ENCODE peak calls at places on chromosomes 13 and 19, in eight cellular contexts. N is ovary, Q is stomach, G is testis, S is cardiac muscle cell, Z is thyroid gland, E is keratinocyte, I is colonic mucosa. X is an unnamed sample.

GRCh38 chr13:25945596-25945995 is 106.2 kb downstream of the SHISA2 start:
- DNase-seq in N (no peak), Q (no peak), G (no peak), S (peak), Z (peak), E (no peak), I (no peak), X (no peak)

GRCh38 chr19:6761053-6761676 is 6.1 kb downstream of the SH2D3A start:
- DNase-seq in N (no peak), Q (no peak), G (peak), S (no peak), Z (no peak), E (no peak), I (no peak), X (no peak)

GRCh38 chr19:7888145-7888825 is at the start of gene LRRC8E:
- DNase-seq in N (peak), Q (peak), G (no peak), S (peak), Z (peak), E (no peak), I (peak), X (peak)

GRCh38 chr19:39524495-39524894 is 8.2 kb downstream of the EID2B start:
- DNase-seq in N (no peak), Q (no peak), G (no peak), S (no peak), Z (no peak), E (no peak), I (no peak), X (no peak)

GRCh38 chr13:62524061-62524460 is 1108.4 kb upstream of the PCDH20 start:
- DNase-seq in N (no peak), Q (no peak), G (no peak), S (no peak), Z (no peak), E (no peak), I (no peak), X (no peak)

GRCh38 chr13:109385161-109385560 is 401.2 kb downstream of the IRS2 start:
- DNase-seq in N (no peak), Q (no peak), G (no peak), S (peak), Z (no peak), E (no peak), I (no peak), X (no peak)

GRCh38 chr13:111166882-111167281 is 51.8 kb downstream of the ARHGEF7 start:
- DNase-seq in N (no peak), Q (no peak), G (no peak), S (no peak), Z (no peak), E (no peak), I (no peak), X (no peak)

GRCh38 chr19:35741216-35741541 is 1.1 kb downstream of the IGFLR1 start:
- DNase-seq in N (no peak), Q (no peak), G (no peak), S (no peak), Z (no peak), E (no peak), I (no peak), X (no peak)

GRCh38 chr13:28611654-28612131 is 47.2 kb upstream of the POMP start:
- DNase-seq in N (no peak), Q (no peak), G (no peak), S (peak), Z (no peak), E (no peak), I (no peak), X (no peak)

GRCh38 chr13:90261343-90261742 is 1086.1 kb upstream of the MIR17HG start:
- DNase-seq in N (no peak), Q (no peak), G (no peak), S (no peak), Z (no peak), E (no peak), I (no peak), X (no peak)

GRCh38 chr13:111460548-111461444 is 140.4 kb downstream of the TEX29 start:
- DNase-seq in N (peak), Q (no peak), G (peak), S (peak), Z (peak), E (no peak), I (no peak), X (peak)

GRCh38 chr19:7377196-7377595 is 28.5 kb downstream of the ARHGEF18 start:
- DNase-seq in N (no peak), Q (no peak), G (no peak), S (no peak), Z (no peak), E (no peak), I (no peak), X (no peak)

GRCh38 chr13:67267136-67267535 is 37.0 kb upstream of the PCDH9 start:
- DNase-seq in N (no peak), Q (no peak), G (no peak), S (peak), Z (no peak), E (no peak), I (no peak), X (no peak)

GRCh38 chr19:38073806-38074685 is 150.0 kb downstream of the DPF1 start:
- DNase-seq in N (no peak), Q (no peak), G (no peak), S (no peak), Z (no peak), E (no peak), I (no peak), X (no peak)

GRCh38 chr13:78657699-78658629 is 991 bp downstream of the OBI1 start:
- DNase-seq in N (no peak), Q (no peak), G (no peak), S (peak), Z (no peak), E (no peak), I (no peak), X (no peak)

GRCh38 chr13:23570099-23570926 is at the start of gene TNFRSF19:
- DNase-seq in N (no peak), Q (no peak), G (peak), S (peak), Z (no peak), E (no peak), I (no peak), X (peak)

GRCh38 chr19:51903192-51903591 is 1.6 kb downstream of the ZNF649 start:
- DNase-seq in N (no peak), Q (no peak), G (no peak), S (no peak), Z (no peak), E (no peak), I (no peak), X (no peak)
- H3K4me3 ChIP-seq in N (no peak), Q (peak), G (peak), S (peak), Z (peak), E (no peak), I (no peak), X (no peak)

DNA sequence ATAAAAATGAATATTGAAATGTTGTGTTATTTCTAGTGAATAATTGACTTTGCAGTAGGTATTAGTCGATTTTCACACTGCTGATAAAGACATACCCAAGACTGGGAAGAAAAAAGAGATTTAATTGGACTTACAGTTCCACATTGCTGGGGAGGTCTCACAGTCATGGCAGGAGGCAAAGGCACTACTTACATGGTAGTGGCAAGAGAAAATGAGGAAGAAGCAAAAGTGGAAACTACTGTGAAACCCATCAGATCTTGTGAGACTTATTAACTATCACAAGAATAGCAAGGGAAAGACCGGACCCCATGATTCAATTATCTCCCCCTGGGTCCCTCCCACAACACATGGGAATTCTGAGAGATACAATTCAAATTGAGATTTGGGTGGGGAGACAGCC is 9.9 kb upstream of the C5AR2 start:
- DNase-seq in N (no peak), Q (no peak), G (no peak), S (no peak), Z (no peak), E (no peak), I (no peak), X (no peak)
- H3K27ac ChIP-seq in N (no peak), Q (peak), G (no peak), S (no peak), Z (no peak), E (no peak), I (no peak), X (no peak)

DNA sequence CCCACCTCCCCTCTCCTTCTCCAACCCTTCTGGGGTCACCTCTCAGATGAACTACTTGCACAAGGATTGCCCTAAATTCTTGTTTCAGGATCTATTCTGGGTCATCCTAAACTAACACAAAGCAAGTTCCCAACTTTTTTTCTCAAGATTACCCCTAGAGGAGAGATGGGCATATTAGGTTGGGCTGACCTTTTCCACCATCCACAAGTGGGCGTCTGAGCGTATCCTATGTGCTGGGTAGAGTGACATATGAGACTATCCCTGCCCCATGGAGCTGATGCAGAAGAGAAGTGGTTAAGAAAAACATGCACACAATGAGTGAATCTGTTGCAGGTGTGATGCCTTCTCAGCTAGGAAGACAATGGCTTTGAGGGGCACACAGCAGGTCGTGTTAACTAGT is 132.7 kb downstream of the CACNA1A start:
- DNase-seq in N (no peak), Q (no peak), G (no peak), S (no peak), Z (no peak), E (no peak), I (no peak), X (no peak)
- TF ChIP-seq CTCF in N (no peak), Q (no peak), G (no peak), S (no peak), Z (no peak), E (no peak), I (no peak), X (no peak)

DNA sequence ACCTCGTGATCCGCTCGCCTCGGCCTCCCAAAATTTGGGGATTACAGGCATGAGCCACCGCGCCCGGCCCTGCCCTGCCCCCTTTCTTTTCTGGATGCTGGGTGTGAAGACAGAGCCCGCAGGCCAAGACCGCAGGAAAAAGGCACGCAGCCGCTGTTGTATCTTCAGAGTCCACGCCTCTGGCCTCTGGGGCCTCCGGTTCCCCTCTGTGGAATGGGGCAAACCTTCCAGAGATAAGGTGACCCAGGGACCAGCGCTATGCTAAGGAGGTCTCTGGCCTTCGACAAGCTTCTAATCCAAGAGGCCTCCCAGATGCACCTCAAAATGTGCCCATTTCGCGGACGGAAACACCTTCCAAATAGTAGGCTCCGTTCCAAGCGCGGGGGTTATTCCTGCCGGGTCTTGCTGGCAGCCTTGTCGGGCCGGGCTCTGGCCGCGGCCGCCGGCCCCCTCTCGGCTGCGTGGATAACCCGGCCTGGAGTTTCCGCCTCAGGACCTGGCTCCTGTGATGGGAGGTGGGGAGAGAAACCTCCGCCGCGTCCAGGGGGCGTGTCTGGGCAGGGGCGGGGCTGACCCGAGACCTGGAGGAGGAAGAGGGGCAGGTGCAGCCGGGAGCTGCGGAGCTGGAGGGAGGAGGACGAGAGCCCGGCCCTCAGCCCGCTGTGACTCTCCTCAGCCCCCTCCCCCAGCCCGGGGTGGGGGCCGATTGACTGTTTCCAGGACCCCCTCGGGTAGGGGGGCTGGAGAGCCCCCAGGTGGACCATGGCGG is 13.1 kb downstream of the TJP3 start:
- DNase-seq in N (peak), Q (peak), G (peak), S (peak), Z (peak), E (no peak), I (peak), X (peak)
- H3K4me3 ChIP-seq in N (peak), Q (peak), G (peak), S (peak), Z (peak), E (no peak), I (peak), X (peak)

GRCh38 chr13:30790592-30790991 is 55.2 kb downstream of the ALOX5AP start:
- DNase-seq in N (no peak), Q (no peak), G (no peak), S (no peak), Z (no peak), E (no peak), I (no peak), X (no peak)
- H3K27ac ChIP-seq in N (no peak), Q (no peak), G (no peak), S (no peak), Z (no peak), E (no peak), I (no peak), X (no peak)

GRCh38 chr13:22499919-22500318 is 680.9 kb upstream of the SGCG start:
- DNase-seq in N (no peak), Q (no peak), G (no peak), S (no peak), Z (no peak), E (no peak), I (no peak), X (no peak)

GRCh38 chr13:22506286-22506685 is 674.5 kb upstream of the SGCG start:
- DNase-seq in N (peak), Q (no peak), G (no peak), S (no peak), Z (no peak), E (no peak), I (no peak), X (peak)

GRCh38 chr13:22505489-22505888 is 675.3 kb upstream of the SGCG start:
- DNase-seq in N (no peak), Q (no peak), G (peak), S (peak), Z (no peak), E (no peak), I (no peak), X (peak)
- TF ChIP-seq CTCF in N (no peak), Q (no peak), G (no peak), S (no peak), Z (no peak), E (no peak), I (no peak), X (no peak)

GRCh38 chr19:1170938-1171754 is 2.9 kb downstream of the SBNO2 start:
- DNase-seq in N (peak), Q (no peak), G (no peak), S (no peak), Z (no peak), E (no peak), I (no peak), X (no peak)

GRCh38 chr19:1167687-1168561 is 6.1 kb downstream of the SBNO2 start:
- DNase-seq in N (no peak), Q (no peak), G (peak), S (no peak), Z (no peak), E (no peak), I (no peak), X (peak)

GRCh38 chr19:1168562-1168873 is 5.5 kb downstream of the SBNO2 start:
- DNase-seq in N (no peak), Q (no peak), G (no peak), S (no peak), Z (no peak), E (no peak), I (no peak), X (no peak)

GRCh38 chr19:1169921-1170885 is 3.9 kb downstream of the SBNO2 start:
- DNase-seq in N (peak), Q (peak), G (peak), S (peak), Z (no peak), E (no peak), I (no peak), X (peak)

DNA sequence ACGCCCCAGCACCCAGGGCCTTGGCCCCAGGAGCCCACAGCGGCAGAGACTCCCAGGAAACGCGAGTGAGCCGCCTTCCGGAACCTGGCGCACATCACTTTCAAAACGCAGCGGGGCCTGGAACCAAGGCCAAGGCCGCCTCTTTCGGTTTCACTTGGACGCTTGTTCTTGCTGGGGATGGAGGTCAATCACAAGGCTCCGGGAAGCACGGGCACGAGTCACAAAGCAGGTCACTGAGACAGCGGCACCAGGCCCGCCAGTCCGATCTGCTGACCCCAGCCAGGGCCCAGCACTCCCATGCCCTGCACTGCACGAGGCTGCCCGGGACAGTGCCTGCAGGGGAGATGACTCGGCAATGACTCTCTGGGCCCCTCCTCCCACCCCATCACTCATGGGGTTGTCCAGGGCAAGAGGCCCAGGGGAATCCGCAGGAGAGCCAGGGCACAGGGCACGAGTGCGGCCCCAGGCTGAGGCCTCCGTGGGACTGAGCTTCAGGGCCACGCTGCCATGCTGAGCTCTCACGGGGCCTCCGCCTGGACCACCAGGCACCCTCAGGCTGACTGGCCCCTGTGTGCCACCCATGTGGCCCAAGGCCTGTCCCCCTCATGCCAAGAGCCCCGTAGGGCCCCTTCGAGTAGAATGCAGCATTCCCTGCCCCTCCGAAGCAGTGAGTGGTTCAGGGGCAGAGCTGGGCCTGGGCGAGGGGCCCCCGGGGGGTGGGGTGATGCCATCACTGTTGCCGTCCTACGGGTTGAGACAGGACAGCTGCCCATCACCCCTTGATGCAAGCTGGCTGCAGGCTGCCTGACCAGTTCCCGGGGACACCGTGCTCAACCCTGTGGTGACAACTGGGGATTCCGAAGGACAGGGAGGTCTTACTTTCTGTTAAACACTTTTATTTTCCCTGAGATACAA is 4.9 kb downstream of the SBNO2 start:
- DNase-seq in N (peak), Q (peak), G (peak), S (peak), Z (peak), E (no peak), I (no peak), X (peak)
- H3K4me3 ChIP-seq in N (peak), Q (peak), G (peak), S (no peak), Z (peak), E (peak), I (peak), X (peak)

GRCh38 chr13:99085846-99086148 is 107.9 kb upstream of the DOCK9 start:
- DNase-seq in N (peak), Q (no peak), G (no peak), S (no peak), Z (no peak), E (no peak), I (no peak), X (no peak)
- H3K27ac ChIP-seq in N (no peak), Q (peak), G (peak), S (no peak), Z (peak), E (peak), I (peak), X (peak)

DNA sequence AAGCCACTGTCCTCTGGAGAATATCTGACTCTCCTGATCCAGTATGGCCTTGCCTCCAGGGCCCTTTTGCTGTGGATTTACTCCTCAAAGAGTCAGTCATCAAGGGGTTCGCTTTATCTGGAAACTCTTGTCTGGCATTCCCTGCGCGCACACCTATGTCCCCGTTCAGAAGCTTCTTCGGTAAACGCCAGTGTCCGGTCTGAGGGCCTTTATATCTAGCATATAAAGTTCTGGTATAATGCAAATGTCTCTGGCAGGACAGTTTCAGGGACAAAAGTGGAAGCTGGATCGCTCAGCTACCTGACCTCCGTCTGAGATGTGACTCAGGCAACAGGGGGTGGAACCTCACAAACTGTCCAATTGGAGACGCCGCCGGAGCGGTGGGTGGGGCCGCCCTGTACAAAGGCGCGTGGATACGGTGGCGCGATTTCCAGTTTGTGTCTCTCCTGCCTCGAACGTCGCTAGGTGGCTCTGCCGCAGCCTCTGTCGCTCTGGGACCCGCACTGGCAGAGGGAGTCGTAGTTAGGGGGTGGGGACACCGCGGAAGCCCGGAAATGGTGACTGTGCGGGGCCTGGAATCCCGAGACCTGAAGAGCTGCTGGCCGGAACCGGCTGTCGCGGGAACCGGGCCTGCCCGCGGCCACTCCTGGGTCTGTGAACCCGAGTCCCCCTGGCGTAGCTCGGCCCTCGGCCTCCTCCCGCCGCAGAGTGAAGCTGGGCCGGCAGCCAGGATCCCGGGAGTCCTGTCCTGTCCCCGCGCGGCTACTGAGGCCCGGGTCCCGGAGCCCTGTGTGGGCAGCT is 10.6 kb upstream of the ZNF709 start:
- DNase-seq in N (peak), Q (peak), G (peak), S (peak), Z (peak), E (peak), I (peak), X (peak)
- TF ChIP-seq CTCF in N (no peak), Q (no peak), G (no peak), S (peak), Z (peak), E (peak), I (no peak), X (no peak)

DNA sequence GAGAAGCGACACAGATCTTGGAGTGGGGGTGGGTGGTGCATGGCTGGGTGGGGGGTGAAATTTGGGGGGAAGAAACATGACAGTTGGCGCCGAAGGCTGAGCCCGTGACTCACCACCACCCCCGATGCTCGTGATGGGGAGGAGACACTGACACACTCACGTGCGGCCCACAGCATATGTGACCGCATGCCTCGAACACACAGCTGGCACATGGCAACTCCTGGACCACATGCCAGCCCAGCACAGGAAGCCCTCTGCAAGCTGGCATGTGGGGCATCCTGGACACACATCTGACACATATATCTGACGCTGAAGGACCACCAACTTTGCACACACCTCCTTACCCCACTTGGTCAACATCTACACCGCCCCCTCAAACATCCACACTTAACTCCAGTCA is 1.2 kb upstream of the GRIK5 start:
- DNase-seq in N (no peak), Q (no peak), G (no peak), S (no peak), Z (no peak), E (no peak), I (no peak), X (no peak)
- H3K4me3 ChIP-seq in N (no peak), Q (no peak), G (no peak), S (no peak), Z (no peak), E (no peak), I (no peak), X (no peak)

X was measured in adrenal gland.